ENCODE peak calls at places on chromosome 10, in seven cellular contexts. K, E, I, C, H, A and P are unnamed samples.

GRCh38 chr10:29896053-29896452 is 163.3 kb downstream of the JCAD start:
- DNase-seq in E (peak; percentile 1), I (no peak), K (no peak), H (no peak), C (no peak), A (peak; percentile 59), P (peak; percentile 76)

GRCh38 chr10:34780818-34781380 is 34.2 kb downstream of the PARD3 start:
- DNase-seq in K (no peak), E (peak; percentile 80), I (no peak), H (peak; percentile 54), C (no peak), A (peak; percentile 63), P (peak; percentile 75)

GRCh38 chr10:132415255-132415654 is 18.3 kb downstream of the PWWP2B start:
- DNase-seq in H (no peak), K (no peak), C (no peak), I (no peak), E (no peak), A (no peak), P (no peak)

GRCh38 chr10:89073719-89074118 is 83.1 kb downstream of the FAS start:
- DNase-seq in K (no peak), E (no peak), A (no peak), I (no peak), H (no peak), C (no peak), P (peak; percentile 23)

GRCh38 chr10:63720072-63720537 is 198.9 kb downstream of the REEP3 start:
- DNase-seq in H (no peak), I (no peak), C (peak; percentile 7), K (peak; percentile 69), A (peak; percentile 45), E (no peak), P (peak; percentile 64)

GRCh38 chr10:131882151-131882550 is 18.7 kb upstream of the PPP2R2D start:
- DNase-seq in I (no peak), H (no peak), K (no peak), E (no peak), A (no peak), C (no peak), P (no peak)

GRCh38 chr10:118467200-118467599 is 125.1 kb upstream of the FAM204A start:
- DNase-seq in C (no peak), K (no peak), I (no peak), A (no peak), H (no peak), E (no peak), P (no peak)

GRCh38 chr10:47278152-47278473 is 21.9 kb upstream of the GDF10 start:
- DNase-seq in K (peak; percentile 51), C (no peak), I (no peak), H (no peak), E (no peak), A (no peak), P (no peak)

GRCh38 chr10:58240531-58240930 is 27.2 kb downstream of the IPMK start:
- DNase-seq in C (no peak), H (no peak), I (no peak), E (peak; percentile 82), A (no peak), K (no peak), P (no peak)

GRCh38 chr10:132459252-132460028 is 62.4 kb downstream of the PWWP2B start:
- DNase-seq in A (no peak), K (peak; percentile 77), C (no peak), H (peak; percentile 10), E (peak; percentile 79), I (no peak), P (no peak)

GRCh38 chr10:48363617-48364355 is 57.3 kb downstream of the MAPK8 start:
- DNase-seq in E (peak; percentile 76), A (peak; percentile 80), C (no peak), K (peak; percentile 33), H (peak; percentile 23), I (no peak), P (peak; percentile 65)

GRCh38 chr10:93542358-93542791 is 24.1 kb upstream of the FFAR4 start:
- DNase-seq in H (peak; percentile 36), I (no peak), E (peak; percentile 71), C (no peak), A (peak; percentile 9), K (peak; percentile 86), P (peak; percentile 39)

GRCh38 chr10:100742936-100743335 is 2.4 kb upstream of the PAX2 start:
- DNase-seq in A (no peak), H (no peak), C (no peak), I (no peak), K (no peak), E (peak; percentile 65), P (no peak)

GRCh38 chr10:88111294-88111693 is 247.9 kb downstream of the PTEN start:
- DNase-seq in I (no peak), H (no peak), E (no peak), C (no peak), K (no peak), A (no peak), P (no peak)

GRCh38 chr10:124612611-124613498 is 131.3 kb downstream of the FAM53B start:
- DNase-seq in E (peak; percentile 92), C (no peak), K (no peak), I (no peak), H (peak; percentile 70), A (peak; percentile 15), P (peak; percentile 45)
- H3K4me1 ChIP-seq in E (no peaks in the 10 kb centered on the region), C (peaks cover 33% of the 10 kb centered on the region), K (no peaks in the 10 kb centered on the region), I (peaks cover 12% of the 10 kb centered on the region), H (peaks cover 29% of the 10 kb centered on the region), A (no peaks in the 10 kb centered on the region), P (peaks cover 2% of the 10 kb centered on the region)

DNA sequence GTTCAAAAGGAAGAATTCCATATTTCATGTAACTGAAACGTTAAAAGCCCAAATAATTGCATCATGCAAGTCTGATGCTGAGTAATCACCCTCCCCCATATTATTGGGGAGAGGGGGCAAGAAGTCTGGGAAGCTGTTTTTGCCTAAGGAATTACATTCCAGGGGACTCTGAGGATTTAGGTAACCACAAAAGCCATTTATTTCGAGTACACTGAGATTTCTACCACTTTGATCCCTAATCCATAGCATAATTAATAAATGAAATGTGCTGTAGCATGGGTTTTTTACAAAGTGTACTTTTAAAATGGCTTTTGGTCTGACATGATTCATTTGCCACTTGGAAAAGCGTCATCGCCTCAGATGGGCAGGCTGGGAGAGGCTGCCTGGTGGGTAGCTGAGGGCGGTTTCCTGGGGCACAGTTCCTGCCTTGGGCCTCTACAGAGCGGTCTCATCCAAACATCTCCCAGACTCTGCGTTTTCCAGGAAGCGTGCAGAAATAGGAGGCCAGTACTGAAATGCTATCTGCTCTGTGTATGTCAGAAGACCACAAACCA is 106.5 kb downstream of the TCF7L2 start:
- DNase-seq in A (peak; percentile 82), K (no peak), I (no peak), H (no peak), E (no peak), C (no peak), P (peak; percentile 86)
- H3K4me1 ChIP-seq in A (peaks cover 29% of the 10 kb centered on the region), K (peaks cover 9% of the 10 kb centered on the region), I (peaks cover 59% of the 10 kb centered on the region), H (peaks cover 31% of the 10 kb centered on the region), E (peaks cover 82% of the 10 kb centered on the region), C (peaks cover 4% of the 10 kb centered on the region), P (peaks cover 34% of the 10 kb centered on the region)

GRCh38 chr10:101829561-101830315 is 11.5 kb upstream of the OGA start:
- DNase-seq in A (no peak), E (peak; percentile 85), K (peak; percentile 77), I (no peak), H (peak; percentile 80), C (peak; percentile 59), P (no peak)

GRCh38 chr10:101831169-101831811 is 12.3 kb downstream of the KCNIP2 start:
- DNase-seq in K (no peak), H (no peak), C (no peak), I (no peak), E (peak; percentile 37), A (no peak), P (no peak)

GRCh38 chr10:101828734-101829551 is 10.7 kb upstream of the OGA start:
- DNase-seq in E (peak; percentile 17), C (no peak), I (no peak), H (peak; percentile 58), K (peak; percentile 35), A (no peak), P (no peak)

GRCh38 chr10:101827919-101828600 is 9.8 kb upstream of the OGA start:
- DNase-seq in I (no peak), K (no peak), A (no peak), E (peak; percentile 45), H (no peak), C (no peak), P (no peak)

DNA sequence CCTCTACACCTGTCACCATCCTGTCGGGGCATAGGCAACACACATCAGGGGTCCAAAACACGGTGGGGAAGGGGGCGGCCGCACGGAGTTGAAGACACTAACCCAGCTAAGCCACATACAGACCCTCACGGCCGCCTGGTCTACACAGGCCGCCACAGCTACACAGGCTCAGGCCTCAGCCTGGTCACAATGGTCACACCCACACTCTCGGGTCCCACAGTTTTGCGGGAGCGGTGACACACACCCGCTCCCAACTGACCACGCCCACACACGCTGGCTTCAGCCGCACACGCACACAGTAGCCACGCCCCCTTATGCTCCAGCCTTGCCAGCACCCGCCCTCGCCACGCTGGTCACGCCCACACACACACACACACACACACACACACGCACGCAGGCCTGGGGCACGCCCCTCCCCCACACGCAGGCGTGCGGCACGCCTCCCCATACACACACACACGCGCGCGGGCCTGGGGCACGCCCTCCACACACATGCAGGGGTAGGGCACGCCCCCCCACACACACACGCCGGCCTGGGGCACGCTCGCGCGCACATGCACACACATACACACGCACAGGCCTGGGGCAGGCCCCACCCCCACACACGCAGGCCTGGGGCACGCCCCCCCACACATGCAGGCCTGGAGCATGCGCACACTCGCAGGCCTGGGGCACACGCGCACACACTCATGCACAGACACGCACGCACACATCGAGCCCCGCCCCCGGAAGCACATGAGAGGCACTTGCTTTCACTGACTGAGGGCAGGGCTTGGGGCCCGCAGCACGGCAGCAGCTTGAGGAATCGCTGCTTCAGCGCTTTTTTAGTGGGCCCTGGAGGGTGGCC is 12.3 kb upstream of the OGA start:
- DNase-seq in A (peak; percentile 88), H (peak; percentile 96), K (peak; percentile 95), E (peak; percentile 99), C (peak; percentile 94), I (peak; percentile 97), P (peak; percentile 87)
- H3K4me1 ChIP-seq in A (peaks cover 6% of the 10 kb centered on the region), H (peaks cover 17% of the 10 kb centered on the region), K (peaks cover 7% of the 10 kb centered on the region), E (peaks cover 16% of the 10 kb centered on the region), C (peaks cover 52% of the 10 kb centered on the region), I (peaks cover 17% of the 10 kb centered on the region), P (peaks cover 8% of the 10 kb centered on the region)

GRCh38 chr10:13955426-13955825 is 368.7 kb downstream of the PRPF18 start:
- DNase-seq in A (no peak), C (no peak), K (no peak), H (no peak), E (no peak), I (no peak), P (no peak)

GRCh38 chr10:13953371-13953770 is 366.6 kb downstream of the PRPF18 start:
- DNase-seq in I (no peak), C (no peak), E (no peak), H (no peak), A (peak; percentile 35), K (no peak), P (no peak)

GRCh38 chr10:13949844-13950542 is 363.2 kb downstream of the PRPF18 start:
- DNase-seq in A (peak; percentile 91), C (no peak), H (no peak), I (no peak), K (no peak), E (peak; percentile 81), P (peak; percentile 97)

GRCh38 chr10:13945760-13946460 is 359.1 kb downstream of the PRPF18 start:
- DNase-seq in K (no peak), A (peak; percentile 63), E (no peak), H (peak; percentile 37), I (no peak), C (no peak), P (peak; percentile 89)

DNA sequence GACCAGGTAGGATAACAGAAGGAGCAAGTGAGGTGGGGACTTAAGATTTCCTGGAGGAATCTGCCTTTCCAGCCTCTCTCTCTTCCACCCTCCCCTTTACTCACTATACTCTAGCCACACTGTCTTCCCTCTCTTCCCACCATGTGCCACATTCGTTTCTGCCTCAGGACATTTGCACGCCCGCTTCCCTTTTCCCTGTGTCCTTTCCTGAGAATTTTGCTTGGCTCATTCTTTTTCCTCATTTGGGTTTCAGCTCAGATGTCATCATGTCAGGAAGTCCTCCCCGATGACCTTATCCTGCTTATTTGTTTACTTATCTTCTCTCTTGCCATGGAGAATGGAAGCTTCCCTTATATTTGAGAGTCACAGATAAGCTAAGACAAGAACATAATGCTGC is 363.8 kb downstream of the PRPF18 start:
- DNase-seq in A (no peak), K (no peak), H (no peak), I (no peak), C (no peak), E (no peak), P (no peak)
- H3K4me1 ChIP-seq in A (peaks cover 18% of the 10 kb centered on the region), K (no peaks in the 10 kb centered on the region), H (peaks cover 7% of the 10 kb centered on the region), I (peaks cover 8% of the 10 kb centered on the region), C (no peaks in the 10 kb centered on the region), E (peaks cover 22% of the 10 kb centered on the region), P (peaks cover 13% of the 10 kb centered on the region)